ENCODE peak calls at places on chromosomes 11 and 22, in four cellular contexts. C is SK-N-SH, Y is GM12864, E is sigmoid colon. A is an unnamed sample.

GRCh38 chr11:27770576-27770975 is 70.3 kb upstream of the BDNF start:
- DNase-seq in E (no peak), C (no peak), Y (no peak), A (no peak)

GRCh38 chr22:33832558-33833151 is 87.6 kb downstream of the LARGE1 start:
- DNase-seq in C (no peak), E (peak; percentile 76), Y (no peak), A (peak; percentile 73)

GRCh38 chr22:19523240-19524169 is 705 bp downstream of the CLDN5 start:
- DNase-seq in E (no peak), C (peak; percentile 65), Y (no peak), A (no peak)

GRCh38 chr11:73260127-73260457 is 12.0 kb upstream of the P2RY6 start:
- DNase-seq in C (no peak), E (no peak), Y (no peak), A (no peak)

GRCh38 chr11:12546660-12547059 is 127.6 kb upstream of the TEAD1 start:
- DNase-seq in Y (no peak), C (no peak), E (no peak), A (no peak)

GRCh38 chr11:64298966-64299846 is 952 bp upstream of the CATSPERZ start:
- DNase-seq in Y (no peak), C (no peak), E (peak; percentile 88), A (no peak)

GRCh38 chr11:46446343-46446751 is 54.8 kb upstream of the CHRM4 start:
- DNase-seq in C (no peak), E (no peak), Y (no peak), A (no peak)

GRCh38 chr11:77407613-77408012 is 66.3 kb downstream of the PAK1 start:
- DNase-seq in E (no peak), Y (no peak), C (peak; percentile 65), A (peak; percentile 86)

GRCh38 chr11:24870048-24870447 is 373.2 kb downstream of the LUZP2 start:
- DNase-seq in E (no peak), Y (no peak), C (no peak), A (no peak)

GRCh38 chr11:69501891-69502860 is 20.7 kb downstream of the LINC01488 start:
- DNase-seq in E (peak; percentile 57), C (peak; percentile 40), Y (no peak), A (no peak)

GRCh38 chr11:118886681-118887111 is 3.0 kb downstream of the CXCR5 start:
- DNase-seq in C (no peak), E (no peak), Y (peak; percentile 53), A (no peak)

GRCh38 chr11:17574141-17574798 is 27.2 kb downstream of the OTOG start:
- DNase-seq in E (no peak), C (no peak), Y (no peak), A (no peak)

GRCh38 chr11:36500315-36500721 is 9.8 kb downstream of the TRAF6 start:
- DNase-seq in E (no peak), C (no peak), Y (no peak), A (peak; percentile 79)

GRCh38 chr11:117366183-117366582 is 38.5 kb downstream of the CEP164 start:
- DNase-seq in C (no peak), Y (no peak), E (no peak), A (no peak)

GRCh38 chr22:17953147-17953546 is 71.2 kb downstream of the MICAL3 start:
- DNase-seq in E (peak; percentile 13), Y (no peak), C (no peak), A (no peak)

GRCh38 chr11:61281581-61282250 is 13.4 kb downstream of the VWCE start:
- DNase-seq in Y (no peak), C (peak; percentile 93), E (peak; percentile 71), A (no peak)

GRCh38 chr11:45864041-45864440 is 16.8 kb downstream of the CRY2 start:
- DNase-seq in Y (no peak), C (no peak), E (no peak), A (no peak)

GRCh38 chr22:49936973-49937757 is 18.7 kb downstream of the CRELD2 start:
- DNase-seq in C (no peak), E (no peak), Y (no peak), A (no peak)

GRCh38 chr11:120566176-120566575 is 54.6 kb downstream of the GRIK4 start:
- DNase-seq in Y (no peak), C (no peak), E (no peak), A (no peak)

GRCh38 chr11:133821776-133822175 is 23.5 kb downstream of the SPATA19 start:
- DNase-seq in Y (peak; percentile 21), E (no peak), C (peak; percentile 66), A (peak; percentile 51)

GRCh38 chr11:126864934-126865333 is 135.6 kb downstream of the KIRREL3 start:
- DNase-seq in E (no peak), C (no peak), Y (no peak), A (no peak)

GRCh38 chr11:11436715-11437313 is 83.8 kb upstream of the CSNK2A3 start:
- DNase-seq in Y (no peak), E (no peak), C (no peak), A (no peak)

GRCh38 chr11:102940714-102941588 is 14.6 kb downstream of the MMP13 start:
- DNase-seq in Y (peak; percentile 12), C (peak; percentile 46), E (no peak), A (peak; percentile 28)

GRCh38 chr11:118156531-118157185 is 4.0 kb upstream of the SCN4B start:
- DNase-seq in C (peak; percentile 56), Y (no peak), E (no peak), A (no peak)

GRCh38 chr11:69414773-69415187 is 66.7 kb upstream of the LINC01488 start:
- DNase-seq in E (peak; percentile 41), Y (no peak), C (no peak), A (no peak)

GRCh38 chr11:61390161-61390560 is 2.2 kb upstream of the TMEM216 start:
- DNase-seq in E (no peak), Y (no peak), C (no peak), A (no peak)

DNA sequence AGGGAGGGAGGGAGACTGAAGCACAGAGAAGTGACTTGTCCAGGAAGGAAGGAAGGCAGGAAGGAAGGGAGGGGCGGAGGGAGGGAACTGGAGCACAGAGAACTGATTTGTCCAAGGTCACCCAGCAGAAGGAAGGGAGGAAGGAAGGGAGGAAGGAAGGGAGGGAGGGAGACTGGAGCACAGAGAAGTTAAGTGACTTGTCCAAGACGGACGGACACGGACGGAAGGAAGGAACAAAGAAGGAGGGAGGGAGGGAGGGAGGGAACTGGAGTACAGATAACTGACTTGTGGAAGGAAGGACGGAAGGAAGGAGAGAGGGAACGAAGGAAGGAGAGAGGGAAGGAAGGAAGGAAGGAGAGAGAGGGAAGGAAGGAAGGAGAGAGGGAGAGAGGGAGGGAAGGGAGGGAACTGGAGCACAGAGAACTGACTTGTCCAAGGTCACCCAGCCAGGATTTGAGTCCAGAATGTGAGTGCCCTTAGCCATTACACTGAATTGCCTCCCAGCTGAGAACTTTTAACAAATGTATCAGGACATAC is 1.5 kb downstream of the SLC35F2 start:
- DNase-seq in C (no peak), E (no peak), Y (no peak), A (peak; percentile 41)
- H3K4me3 ChIP-seq in C (no peak overlapping the region), E (no peak overlapping the region), Y (peak overlapping the region; percentile 69), A (peak overlapping the region; percentile 75)

GRCh38 chr22:46678003-46678657 is 57.9 kb downstream of the GRAMD4 start:
- DNase-seq in E (no peak), Y (no peak), C (no peak), A (no peak)
- H3K4me3 ChIP-seq in E (no peak overlapping the region), Y (no peak overlapping the region), C (no peak overlapping the region), A (no peak overlapping the region)

GRCh38 chr11:340539-341512 is 20.2 kb upstream of the IFITM3 start:
- DNase-seq in Y (no peak), C (no peak), E (no peak), A (no peak)
- H3K4me3 ChIP-seq in Y (no peak overlapping the region), C (no peak overlapping the region), E (no peak overlapping the region), A (no peak overlapping the region)

GRCh38 chr11:10350341-10350740 is 45.5 kb downstream of the ADM start:
- DNase-seq in E (no peak), Y (no peak), C (no peak), A (peak; percentile 39)

GRCh38 chr11:10352911-10353550 is 48.2 kb downstream of the ADM start:
- DNase-seq in Y (no peak), E (no peak), C (no peak), A (no peak)

GRCh38 chr11:10351435-10351767 is 46.5 kb downstream of the ADM start:
- DNase-seq in C (no peak), Y (no peak), E (no peak), A (no peak)

GRCh38 chr11:10349806-10350205 is 44.9 kb downstream of the ADM start:
- DNase-seq in Y (no peak), E (no peak), C (no peak), A (no peak)

DNA sequence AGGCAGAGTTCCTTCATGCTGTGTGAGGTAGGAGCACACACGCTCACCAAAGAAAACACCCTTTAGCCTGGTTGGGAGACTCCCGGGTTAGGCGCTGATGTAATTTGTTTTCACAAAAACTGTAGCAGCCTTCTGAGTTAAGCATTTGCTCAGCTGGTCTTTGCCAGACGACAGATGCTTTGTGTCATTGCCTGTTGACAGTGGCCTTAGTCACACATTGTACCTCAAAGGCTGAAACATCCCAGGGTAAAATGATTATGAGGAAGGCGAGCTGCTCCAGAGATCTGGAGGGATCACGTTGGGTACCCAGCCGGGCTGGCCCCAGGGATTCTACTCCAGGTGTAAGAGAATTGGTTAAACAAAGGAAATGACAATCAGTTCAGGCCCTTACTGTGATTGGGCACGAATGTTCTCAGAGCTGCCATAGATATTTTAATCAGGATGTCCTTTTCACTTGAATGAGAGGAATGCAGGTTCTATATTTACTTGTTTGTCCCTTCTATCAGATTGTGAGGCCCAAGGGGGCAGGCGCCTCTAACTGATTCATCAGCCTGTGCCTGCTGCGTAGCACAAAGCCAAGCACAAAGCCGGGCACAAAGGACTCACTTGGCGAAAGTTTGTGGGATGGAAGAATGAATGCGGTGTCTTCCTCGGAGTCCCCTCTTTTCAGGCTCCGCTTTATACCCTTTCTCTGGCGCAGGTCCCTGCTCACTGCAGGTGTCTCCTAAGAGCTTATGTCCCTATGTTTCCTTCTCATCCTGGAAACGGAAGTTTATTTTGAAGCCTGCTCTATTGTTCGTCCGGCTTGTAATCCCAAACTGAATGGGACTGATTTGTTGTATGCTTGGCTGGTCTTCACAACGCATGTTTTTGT is 47.1 kb downstream of the ADM start:
- DNase-seq in E (peak; percentile 90), C (peak; percentile 38), Y (no peak), A (peak; percentile 71)
- H3K4me3 ChIP-seq in E (no peak overlapping the region), C (no peak overlapping the region), Y (no peak overlapping the region), A (no peak overlapping the region)

DNA sequence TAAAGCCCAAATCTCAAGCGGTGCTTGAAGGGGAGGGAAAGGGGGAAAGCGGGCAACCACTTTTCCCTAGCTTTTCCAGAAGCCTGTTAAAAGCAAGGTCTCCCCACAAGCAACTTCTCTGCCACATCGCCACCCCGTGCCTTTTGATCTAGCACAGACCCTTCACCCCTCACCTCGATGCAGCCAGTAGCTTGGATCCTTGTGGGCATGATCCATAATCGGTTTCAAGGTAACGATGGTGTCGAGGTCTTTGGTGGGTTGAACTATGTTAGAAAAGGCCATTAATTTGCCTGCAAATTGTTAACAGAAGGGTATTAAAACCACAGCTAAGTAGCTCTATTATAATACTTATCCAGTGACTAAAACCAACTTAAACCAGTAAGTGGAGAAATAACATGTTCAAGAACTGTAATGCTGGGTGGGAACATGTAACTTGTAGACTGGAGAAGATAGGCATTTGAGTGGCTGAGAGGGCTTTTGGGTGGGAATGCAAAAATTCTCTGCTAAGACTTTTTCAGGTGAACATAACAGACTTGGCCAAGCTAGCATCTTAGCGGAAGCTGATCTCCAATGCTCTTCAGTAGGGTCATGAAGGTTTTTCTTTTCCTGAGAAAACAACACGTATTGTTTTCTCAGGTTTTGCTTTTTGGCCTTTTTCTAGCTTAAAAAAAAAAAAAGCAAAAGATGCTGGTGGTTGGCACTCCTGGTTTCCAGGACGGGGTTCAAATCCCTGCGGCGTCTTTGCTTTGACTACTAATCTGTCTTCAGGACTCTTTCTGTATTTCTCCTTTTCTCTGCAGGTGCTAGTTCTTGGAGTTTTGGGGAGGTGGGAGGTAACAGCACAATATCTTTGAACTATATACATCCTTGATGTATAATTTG is 6.8 kb downstream of the MALAT1 start:
- DNase-seq in Y (no peak), E (peak; percentile 70), C (no peak), A (no peak)
- H3K4me3 ChIP-seq in Y (peak overlapping the region; percentile 71), E (peak overlapping the region; percentile 92), C (peak overlapping the region; percentile 87), A (peak overlapping the region; percentile 87)